ENCODE peak calls at places on chromosomes 12 and 14, in five cellular contexts. One of them, this sample, is unnamed.

GRCh38 chr12:77488041-77488620 is 342.6 kb upstream of the NAV3 start:
- DNase-seq in psoas muscle: no peak
- DNase-seq in lower lobe of right lung: no peak
- DNase-seq in heart right ventricle: no peak
- DNase-seq in A549: no peak
- DNase-seq in this sample: no peak

GRCh38 chr14:96962337-96962736 is 165.2 kb downstream of the VRK1 start:
- DNase-seq in psoas muscle: no peak
- DNase-seq in lower lobe of right lung: no peak
- DNase-seq in heart right ventricle: no peak
- DNase-seq in A549: no peak
- DNase-seq in this sample: no peak

GRCh38 chr14:35940291-35940690 is 114.2 kb downstream of the BRMS1L start:
- DNase-seq in psoas muscle: no peak
- DNase-seq in lower lobe of right lung: no peak
- DNase-seq in heart right ventricle: no peak
- DNase-seq in A549: no peak
- DNase-seq in this sample: no peak

GRCh38 chr12:109777544-109777943 is 55.7 kb downstream of the TRPV4 start:
- DNase-seq in psoas muscle: peak; percentile 3
- DNase-seq in lower lobe of right lung: peak; percentile 30
- DNase-seq in heart right ventricle: no peak
- DNase-seq in A549: peak; percentile 66
- DNase-seq in this sample: no peak

GRCh38 chr14:34794217-34794616 is 79.8 kb upstream of the CFL2 start:
- DNase-seq in psoas muscle: no peak
- DNase-seq in lower lobe of right lung: no peak
- DNase-seq in heart right ventricle: no peak
- DNase-seq in A549: no peak
- DNase-seq in this sample: no peak

GRCh38 chr14:69670093-69670492 is 58.7 kb downstream of the SUSD6 start:
- DNase-seq in psoas muscle: no peak
- DNase-seq in lower lobe of right lung: no peak
- DNase-seq in heart right ventricle: no peak
- DNase-seq in A549: no peak
- DNase-seq in this sample: no peak

GRCh38 chr12:60212159-60213000 is 616.6 kb downstream of the SLC16A7 start:
- DNase-seq in psoas muscle: no peak
- DNase-seq in lower lobe of right lung: no peak
- DNase-seq in heart right ventricle: no peak
- DNase-seq in A549: no peak
- DNase-seq in this sample: no peak

GRCh38 chr14:67733609-67734008 is 31.9 kb downstream of the RDH12 start:
- DNase-seq in psoas muscle: no peak
- DNase-seq in lower lobe of right lung: no peak
- DNase-seq in heart right ventricle: no peak
- DNase-seq in A549: no peak
- DNase-seq in this sample: no peak

GRCh38 chr14:67514650-67515385 is 18.3 kb upstream of the PLEKHH1 start:
- DNase-seq in psoas muscle: peak; percentile 66
- DNase-seq in lower lobe of right lung: peak; percentile 65
- DNase-seq in heart right ventricle: peak; percentile 33
- DNase-seq in A549: no peak
- DNase-seq in this sample: no peak

GRCh38 chr14:95619785-95620417 is 66.3 kb upstream of the TCL1B start:
- DNase-seq in psoas muscle: no peak
- DNase-seq in lower lobe of right lung: no peak
- DNase-seq in heart right ventricle: no peak
- DNase-seq in A549: no peak
- DNase-seq in this sample: no peak

GRCh38 chr12:5498806-5499205 is 66.9 kb downstream of the NTF3 start:
- DNase-seq in psoas muscle: no peak
- DNase-seq in lower lobe of right lung: no peak
- DNase-seq in heart right ventricle: no peak
- DNase-seq in A549: no peak
- DNase-seq in this sample: no peak

GRCh38 chr12:110012137-110012536 is 12.9 kb downstream of the ANKRD13A start:
- DNase-seq in psoas muscle: no peak
- DNase-seq in lower lobe of right lung: peak; percentile 75
- DNase-seq in heart right ventricle: no peak
- DNase-seq in A549: no peak
- DNase-seq in this sample: no peak

GRCh38 chr12:15783288-15783687 is 5.9 kb downstream of the EPS8 start:
- DNase-seq in psoas muscle: no peak
- DNase-seq in lower lobe of right lung: no peak
- DNase-seq in heart right ventricle: no peak
- DNase-seq in A549: no peak
- DNase-seq in this sample: no peak

GRCh38 chr12:15794196-15794595 is 5.0 kb upstream of the EPS8 start:
- DNase-seq in psoas muscle: no peak
- DNase-seq in lower lobe of right lung: no peak
- DNase-seq in heart right ventricle: no peak
- DNase-seq in A549: no peak
- DNase-seq in this sample: no peak

GRCh38 chr12:15787801-15788200 is 1.4 kb downstream of the EPS8 start:
- DNase-seq in psoas muscle: no peak
- DNase-seq in lower lobe of right lung: no peak
- DNase-seq in heart right ventricle: no peak
- DNase-seq in A549: no peak
- DNase-seq in this sample: no peak

GRCh38 chr12:15789215-15790171 is at the start of gene EPS8:
- DNase-seq in psoas muscle: peak; percentile 96
- DNase-seq in lower lobe of right lung: peak; percentile 94
- DNase-seq in heart right ventricle: peak; percentile 94
- DNase-seq in A549: peak; percentile 91
- DNase-seq in this sample: peak; percentile 94

DNA sequence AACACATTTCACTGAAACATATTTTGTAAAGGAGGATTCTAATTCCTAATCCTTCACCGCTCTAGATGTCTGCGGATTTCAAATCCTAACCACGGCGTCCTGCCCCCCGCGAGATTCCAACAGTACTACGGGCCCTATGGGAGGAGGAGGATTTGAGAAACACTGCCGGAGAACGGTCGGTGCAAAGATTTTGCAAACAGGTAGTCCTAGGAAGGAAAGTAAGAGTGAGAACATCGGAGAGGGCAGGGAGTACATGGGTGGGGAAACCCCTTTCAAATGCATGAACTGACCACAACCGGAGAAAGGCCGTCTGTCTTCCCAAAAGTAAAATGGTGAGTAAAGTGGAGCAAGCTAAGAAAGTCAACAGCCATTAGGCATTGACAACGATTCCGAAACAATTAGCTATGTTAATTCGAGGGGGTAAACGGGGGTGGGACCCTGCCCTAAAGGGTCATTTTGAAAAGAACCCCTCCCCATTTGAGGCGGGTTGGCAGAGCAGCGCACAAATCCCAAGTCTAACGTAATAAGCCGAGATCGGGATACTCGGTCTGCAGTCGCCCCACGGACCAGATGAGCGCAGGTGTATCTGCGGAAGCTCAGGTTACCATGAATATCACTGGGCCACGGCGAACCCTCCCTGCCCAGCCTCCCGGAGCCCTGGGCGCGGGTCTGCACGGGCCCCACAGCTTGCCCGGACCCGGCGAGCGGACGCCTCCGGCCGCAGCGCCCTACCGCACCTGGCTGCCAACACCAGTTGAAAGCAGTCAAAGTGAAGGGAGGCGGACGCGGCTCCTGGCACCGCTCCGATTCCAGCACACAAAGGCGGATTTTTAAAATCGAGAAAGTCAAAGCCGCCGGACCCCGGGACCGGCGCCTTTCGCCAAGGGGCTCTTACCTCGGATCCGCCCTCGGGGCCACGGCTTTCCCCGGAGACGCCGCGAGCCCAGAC is 648 bp downstream of the EPS8 start:
- DNase-seq in psoas muscle: peak; percentile 52
- DNase-seq in lower lobe of right lung: peak; percentile 62
- DNase-seq in heart right ventricle: peak; percentile 16
- DNase-seq in A549: peak; percentile 66
- DNase-seq in this sample: peak; percentile 83
- H3K27ac ChIP-seq in psoas muscle: peak overlapping the region; percentile 88
- H3K27ac ChIP-seq in lower lobe of right lung: peak overlapping the region; percentile 91
- H3K27ac ChIP-seq in heart right ventricle: peak overlapping the region; percentile 86
- H3K27ac ChIP-seq in A549: peak overlapping the region; percentile 91
- H3K27ac ChIP-seq in this sample: peak overlapping the region; percentile 91

GRCh38 chr12:121218588-121219352 is 8.8 kb downstream of the P2RX4 start:
- DNase-seq in psoas muscle: no peak
- DNase-seq in lower lobe of right lung: no peak
- DNase-seq in heart right ventricle: no peak
- DNase-seq in A549: no peak
- DNase-seq in this sample: no peak
- H3K27ac ChIP-seq in psoas muscle: no peak overlapping the region
- H3K27ac ChIP-seq in lower lobe of right lung: no peak overlapping the region
- H3K27ac ChIP-seq in heart right ventricle: no peak overlapping the region
- H3K27ac ChIP-seq in A549: no peak overlapping the region
- H3K27ac ChIP-seq in this sample: no peak overlapping the region

GRCh38 chr12:9869307-9870161 is at the start of gene CLEC2B:
- DNase-seq in psoas muscle: no peak
- DNase-seq in lower lobe of right lung: no peak
- DNase-seq in heart right ventricle: no peak
- DNase-seq in A549: peak; percentile 42
- DNase-seq in this sample: no peak
- H3K27ac ChIP-seq in psoas muscle: peak within 1 kb of the TSS; percentile 86
- H3K27ac ChIP-seq in lower lobe of right lung: peak within 1 kb of the TSS; percentile 91
- H3K27ac ChIP-seq in heart right ventricle: peak within 1 kb of the TSS; percentile 77
- H3K27ac ChIP-seq in A549: peak within 1 kb of the TSS; percentile 43
- H3K27ac ChIP-seq in this sample: peak within 1 kb of the TSS; percentile 80

GRCh38 chr12:92457458-92458195 is 245.2 kb upstream of the PLEKHG7 start:
- DNase-seq in psoas muscle: no peak
- DNase-seq in lower lobe of right lung: no peak
- DNase-seq in heart right ventricle: no peak
- DNase-seq in A549: no peak
- DNase-seq in this sample: no peak
- H3K27ac ChIP-seq in psoas muscle: no peak overlapping the region
- H3K27ac ChIP-seq in lower lobe of right lung: no peak overlapping the region
- H3K27ac ChIP-seq in heart right ventricle: no peak overlapping the region
- H3K27ac ChIP-seq in A549: no peak overlapping the region
- H3K27ac ChIP-seq in this sample: no peak overlapping the region

GRCh38 chr14:103204852-103205540 is 81.7 kb downstream of the TNFAIP2 start:
- DNase-seq in psoas muscle: no peak
- DNase-seq in lower lobe of right lung: no peak
- DNase-seq in heart right ventricle: no peak
- DNase-seq in A549: peak; percentile 81
- DNase-seq in this sample: no peak

GRCh38 chr14:103205541-103205906 is 82.3 kb downstream of the TNFAIP2 start:
- DNase-seq in psoas muscle: no peak
- DNase-seq in lower lobe of right lung: no peak
- DNase-seq in heart right ventricle: no peak
- DNase-seq in A549: no peak
- DNase-seq in this sample: no peak

GRCh38 chr14:103207404-103208072 is 84.3 kb downstream of the TNFAIP2 start:
- DNase-seq in psoas muscle: peak; percentile 76
- DNase-seq in lower lobe of right lung: no peak
- DNase-seq in heart right ventricle: peak; percentile 56
- DNase-seq in A549: no peak
- DNase-seq in this sample: no peak

GRCh38 chr14:103207038-103207403 is 83.8 kb downstream of the TNFAIP2 start:
- DNase-seq in psoas muscle: peak; percentile 94
- DNase-seq in lower lobe of right lung: peak; percentile 68
- DNase-seq in heart right ventricle: peak; percentile 83
- DNase-seq in A549: no peak
- DNase-seq in this sample: peak; percentile 84

GRCh38 chr14:103206023-103206481 is 82.8 kb downstream of the TNFAIP2 start:
- DNase-seq in psoas muscle: no peak
- DNase-seq in lower lobe of right lung: no peak
- DNase-seq in heart right ventricle: no peak
- DNase-seq in A549: no peak
- DNase-seq in this sample: no peak
- H3K27ac ChIP-seq in psoas muscle: peak overlapping the region; percentile 77
- H3K27ac ChIP-seq in lower lobe of right lung: peak overlapping the region; percentile 76
- H3K27ac ChIP-seq in heart right ventricle: peak overlapping the region; percentile 22
- H3K27ac ChIP-seq in A549: no peak overlapping the region
- H3K27ac ChIP-seq in this sample: peak overlapping the region; percentile 85

DNA sequence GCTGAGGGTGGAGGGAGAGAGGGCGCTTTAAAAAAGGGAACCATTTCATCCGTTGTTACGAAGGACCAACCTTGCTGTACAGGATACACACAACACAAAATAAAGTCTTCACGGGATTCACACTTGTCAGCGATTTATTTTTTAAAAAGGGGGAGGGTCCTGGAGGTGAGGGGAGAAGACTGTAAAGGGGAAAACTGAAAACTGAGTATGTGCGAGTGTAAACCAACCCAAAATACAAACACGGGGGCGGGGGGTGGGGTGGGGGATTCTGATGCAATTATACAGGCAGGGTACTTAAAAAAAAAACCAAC is 499 bp upstream of the PRKAG1 start:
- DNase-seq in psoas muscle: no peak
- DNase-seq in lower lobe of right lung: no peak
- DNase-seq in heart right ventricle: no peak
- DNase-seq in A549: no peak
- DNase-seq in this sample: no peak
- H3K27ac ChIP-seq in psoas muscle: peak overlapping the region; percentile 96
- H3K27ac ChIP-seq in lower lobe of right lung: peak overlapping the region; percentile 97
- H3K27ac ChIP-seq in heart right ventricle: peak overlapping the region; percentile 96
- H3K27ac ChIP-seq in A549: peak overlapping the region; percentile 93
- H3K27ac ChIP-seq in this sample: peak overlapping the region; percentile 90

GRCh38 chr14:75279153-75279738 is 618 bp downstream of the FOS start:
- DNase-seq in psoas muscle: peak; percentile 84
- DNase-seq in lower lobe of right lung: peak; percentile 79
- DNase-seq in heart right ventricle: peak; percentile 78
- DNase-seq in A549: peak; percentile 47
- DNase-seq in this sample: no peak
- H3K27ac ChIP-seq in psoas muscle: peak overlapping the region; percentile 98
- H3K27ac ChIP-seq in lower lobe of right lung: peak overlapping the region; percentile 100
- H3K27ac ChIP-seq in heart right ventricle: peak overlapping the region; percentile 100
- H3K27ac ChIP-seq in A549: peak overlapping the region; percentile 97
- H3K27ac ChIP-seq in this sample: peak overlapping the region; percentile 100

GRCh38 chr14:61264699-61265098 is 16.4 kb downstream of the TMEM30B start:
- DNase-seq in psoas muscle: no peak
- DNase-seq in lower lobe of right lung: no peak
- DNase-seq in heart right ventricle: no peak
- DNase-seq in A549: no peak
- DNase-seq in this sample: no peak
- H3K27ac ChIP-seq in psoas muscle: no peak overlapping the region
- H3K27ac ChIP-seq in lower lobe of right lung: no peak overlapping the region
- H3K27ac ChIP-seq in heart right ventricle: no peak overlapping the region
- H3K27ac ChIP-seq in A549: no peak overlapping the region
- H3K27ac ChIP-seq in this sample: peak overlapping the region; percentile 51

DNA sequence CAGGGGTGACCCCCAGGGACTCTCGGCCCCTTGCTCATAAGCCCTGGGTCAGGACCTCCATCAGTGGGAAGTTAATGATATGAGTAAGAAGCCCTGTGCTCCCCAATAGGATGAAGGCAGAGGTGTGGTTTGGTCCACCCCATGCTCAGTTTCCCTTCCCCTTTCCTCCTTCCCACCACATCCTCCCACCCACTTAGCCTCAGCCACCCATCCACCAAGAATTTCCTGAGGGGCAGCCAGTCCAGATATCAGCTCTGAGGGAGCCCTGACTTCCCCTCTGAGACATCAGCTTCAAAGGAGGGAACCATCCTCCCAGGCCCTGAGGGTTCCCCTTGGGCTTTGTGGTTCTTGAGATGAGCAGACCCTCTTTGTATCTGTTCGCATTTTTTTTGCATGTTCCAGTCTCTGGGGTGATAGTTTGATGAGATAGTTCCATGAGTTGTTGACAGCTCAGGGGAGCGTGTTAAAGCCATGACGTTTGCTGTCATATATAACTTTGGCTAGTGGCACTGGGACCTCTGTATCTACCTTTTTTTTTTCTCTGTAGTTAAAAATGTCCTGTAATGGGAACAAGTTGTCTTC is 71.2 kb downstream of the LGMN start:
- DNase-seq in psoas muscle: no peak
- DNase-seq in lower lobe of right lung: no peak
- DNase-seq in heart right ventricle: no peak
- DNase-seq in A549: no peak
- DNase-seq in this sample: peak; percentile 61
- H3K27ac ChIP-seq in psoas muscle: no peak overlapping the region
- H3K27ac ChIP-seq in lower lobe of right lung: no peak overlapping the region
- H3K27ac ChIP-seq in heart right ventricle: no peak overlapping the region
- H3K27ac ChIP-seq in A549: no peak overlapping the region
- H3K27ac ChIP-seq in this sample: no peak overlapping the region

This sample was measured in coronary artery.